ENCODE peak calls at places on chromosomes 13 and 19, in four cellular contexts. W, T, P and L are unnamed samples.

GRCh38 chr13:42762251-42762650 is 19.1 kb upstream of the FAM216B start:
- DNase-seq in W (no peak), P (peak), T (no peak), L (no peak)

GRCh38 chr13:32334676-32335075 is 19.4 kb downstream of the BRCA2 start:
- DNase-seq in P (no peak), T (no peak), W (peak), L (no peak)

GRCh38 chr13:74289861-74290260 is 155.7 kb upstream of the KLF12 start:
- DNase-seq in W (no peak), P (no peak), T (no peak), L (no peak)

GRCh38 chr19:16025108-16026101 is 50.9 kb upstream of the TPM4 start:
- DNase-seq in W (peak), T (no peak), P (peak), L (peak)

GRCh38 chr13:34762312-34762711 is 179.8 kb upstream of the NBEA start:
- DNase-seq in W (no peak), P (no peak), T (no peak), L (no peak)

GRCh38 chr19:51810228-51810627 is 15.3 kb downstream of the FPR3 start:
- DNase-seq in W (peak), T (no peak), P (peak), L (no peak)

GRCh38 chr13:106521101-106521799 is 14.2 kb downstream of the EFNB2 start:
- DNase-seq in P (peak), W (no peak), T (no peak), L (no peak)

GRCh38 chr19:5138606-5139594 is 170.0 kb downstream of the KDM4B start:
- DNase-seq in W (no peak), P (peak), T (peak), L (no peak)

GRCh38 chr19:41893899-41894298 is 10.9 kb downstream of the ARHGEF1 start:
- DNase-seq in T (no peak), P (no peak), W (peak), L (no peak)
- H3K4me3 ChIP-seq in T (no peak), P (no peak), W (no peak), L (no peak)

GRCh38 chr13:80361298-80361697 is 20.4 kb upstream of the SPRY2 start:
- DNase-seq in T (no peak), P (no peak), W (no peak), L (no peak)

GRCh38 chr13:80360298-80360827 is 19.4 kb upstream of the SPRY2 start:
- DNase-seq in P (no peak), W (no peak), T (no peak), L (no peak)

GRCh38 chr13:80363890-80364503 is 23.1 kb upstream of the SPRY2 start:
- DNase-seq in W (peak), T (no peak), P (peak), L (no peak)

GRCh38 chr13:80362488-80362887 is 21.6 kb upstream of the SPRY2 start:
- DNase-seq in P (no peak), T (no peak), W (peak), L (no peak)

DNA sequence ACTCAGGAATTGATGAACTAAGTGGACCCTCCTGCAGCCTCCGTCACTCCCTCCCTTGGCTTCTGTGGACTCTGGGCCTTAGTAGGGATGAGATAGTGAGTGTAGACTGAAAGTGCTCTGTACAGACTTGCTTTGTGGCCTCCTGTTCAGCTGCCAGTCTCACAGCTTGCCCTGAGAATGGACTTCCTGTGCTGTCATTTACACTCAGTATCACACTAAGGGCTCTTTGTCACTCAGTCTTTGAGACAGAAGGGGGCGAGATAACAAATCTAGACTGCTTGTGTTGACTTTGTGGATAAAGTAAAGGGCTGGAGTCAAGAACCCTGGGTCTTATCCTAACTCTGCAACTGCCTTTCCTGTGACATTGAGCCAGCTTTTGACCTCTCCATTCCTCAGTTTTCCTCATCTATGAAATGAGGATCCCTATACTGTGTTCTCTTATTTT is 21.0 kb upstream of the SPRY2 start:
- DNase-seq in W (peak), T (no peak), P (peak), L (no peak)
- H3K9ac ChIP-seq in W (peak), T (no peak), P (no peak), L (no peak)

DNA sequence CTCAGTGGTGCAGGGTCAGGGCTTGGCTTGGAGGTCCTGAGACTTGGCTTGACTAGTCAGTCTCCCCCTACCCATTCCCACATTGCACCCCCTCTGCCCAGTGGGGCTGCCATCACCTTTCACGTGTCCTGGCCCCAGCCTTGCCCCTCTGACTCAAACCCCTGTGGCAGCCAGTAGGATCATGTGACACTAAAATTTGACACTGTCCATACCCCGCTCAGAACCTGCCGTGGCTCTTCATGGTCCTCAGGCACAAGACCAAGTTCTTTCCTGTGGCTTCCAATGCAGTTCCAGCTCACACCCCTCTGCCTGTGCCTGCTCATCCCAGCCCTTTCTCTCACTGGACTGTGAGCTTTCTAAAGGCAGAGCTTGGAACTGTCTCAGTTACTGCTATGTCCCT is 2.2 kb downstream of the PSMD8 start:
- DNase-seq in P (no peak), T (peak), W (no peak), L (no peak)
- H3K4me3 ChIP-seq in P (peak), T (no peak), W (no peak), L (no peak)

GRCh38 chr19:17390665-17391370 is 3.2 kb downstream of the CCDC194 start:
- DNase-seq in T (peak), P (peak), W (peak), L (peak)
- H3K9ac ChIP-seq in T (no peak), P (no peak), W (no peak), L (peak)

DNA sequence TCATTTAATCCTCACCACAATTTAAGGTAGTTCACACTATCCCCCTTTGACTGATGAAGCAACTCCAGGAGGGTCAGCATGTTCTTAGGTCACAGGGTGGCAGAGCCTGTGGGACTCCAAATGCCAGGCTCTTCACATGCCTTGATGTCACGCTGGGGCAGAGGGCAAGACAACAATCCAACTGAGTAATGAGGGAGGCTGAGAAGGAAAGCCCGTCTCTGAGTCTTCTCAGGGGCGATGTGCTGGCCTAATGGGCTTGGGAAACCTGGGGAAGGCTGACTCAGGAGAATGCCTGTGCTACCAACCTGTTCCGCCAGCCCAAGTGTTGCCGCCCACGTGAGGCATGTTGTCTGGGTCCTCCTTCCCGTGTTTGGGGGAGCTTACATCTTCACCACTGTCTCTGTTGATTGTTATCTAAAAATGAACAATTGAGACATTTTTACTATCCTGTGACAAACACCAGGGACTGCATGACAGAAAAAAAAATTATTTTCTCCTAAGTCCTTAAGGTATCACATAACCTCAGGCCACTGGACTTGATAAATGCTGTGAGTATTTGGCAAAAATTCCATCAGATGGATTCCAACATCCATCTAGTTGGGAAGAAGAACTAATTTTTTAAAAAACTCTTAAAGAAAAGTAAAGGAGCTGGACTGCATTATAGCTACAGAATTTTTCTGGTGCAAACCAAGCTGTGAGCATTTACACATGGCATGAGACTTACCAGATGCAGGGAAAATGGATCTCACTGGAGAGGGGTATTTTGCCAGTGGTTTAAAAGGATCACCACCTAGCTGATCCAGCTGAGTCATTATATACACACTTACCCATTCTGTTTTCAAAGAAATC is 157.5 kb downstream of the RGCC start:
- DNase-seq in P (peak), W (no peak), T (peak), L (no peak)
- H3K4me3 ChIP-seq in P (no peak), W (no peak), T (no peak), L (no peak)

DNA sequence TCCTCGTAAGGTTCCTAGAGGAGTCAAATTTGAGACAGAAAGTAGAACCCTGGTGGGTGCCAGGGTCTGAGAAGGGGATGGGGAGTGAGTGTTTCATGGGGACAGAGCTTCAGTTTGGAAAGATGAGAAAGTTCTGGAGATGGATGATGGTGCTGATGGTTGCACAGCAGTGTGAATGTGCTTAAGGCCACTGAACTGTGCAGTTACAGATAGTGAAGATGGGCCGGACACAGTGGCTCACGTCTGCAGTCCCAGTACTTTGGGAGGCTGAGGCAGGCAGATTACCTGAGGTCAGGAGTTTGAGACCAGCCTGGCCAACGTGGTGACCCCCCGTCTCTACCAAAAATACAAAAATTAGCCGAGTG is 917 bp downstream of the SPC24 start:
- DNase-seq in T (no peak), P (no peak), W (no peak), L (no peak)
- H3K9ac ChIP-seq in T (no peak), P (peak), W (peak), L (peak)

GRCh38 chr13:27968316-27969072 is 621 bp downstream of the CDX2 start:
- DNase-seq in P (no peak), W (no peak), T (peak), L (no peak)
- H3K4me3 ChIP-seq in P (peak), W (peak), T (no peak), L (peak)

DNA sequence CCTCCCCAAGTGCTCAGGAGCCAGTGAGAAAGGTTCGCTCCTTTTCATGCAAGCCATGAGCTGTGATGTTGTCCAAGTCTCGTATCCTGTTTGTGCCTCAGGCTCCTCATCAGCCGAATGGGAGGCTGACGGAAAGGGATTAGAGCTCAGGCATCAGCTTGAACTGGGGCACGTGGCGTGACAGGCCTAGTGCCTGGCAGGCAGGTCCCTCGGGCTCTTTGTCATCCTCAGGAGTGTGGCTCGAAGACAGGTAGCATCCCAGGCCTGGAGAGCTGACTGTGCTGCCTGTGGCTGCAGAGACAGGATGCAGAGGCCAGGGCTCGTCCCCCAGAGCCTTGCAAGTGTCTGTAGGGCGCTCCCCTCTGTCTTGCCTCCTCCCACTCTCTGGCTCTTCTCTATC is 38.5 kb downstream of the DNM2 start:
- DNase-seq in W (no peak), P (no peak), T (no peak), L (no peak)
- H3K9ac ChIP-seq in W (no peak), P (no peak), T (no peak), L (peak)

GRCh38 chr19:14560776-14561108 is 11.1 kb downstream of the NDUFB7 start:
- DNase-seq in W (no peak), T (no peak), P (no peak), L (no peak)
- H3K4me3 ChIP-seq in W (no peak), T (no peak), P (no peak), L (no peak)